ENCODE peak calls at places on chromosomes 13 and 19, in nine cellular contexts. One of them, this sample, is unnamed.

GRCh38 chr19:18704054-18704453 is 20.6 kb downstream of the CRTC1 start:
- DNase-seq in PC-3: no peak
- DNase-seq in heart right ventricle: no peak
- DNase-seq in A549: no peak
- DNase-seq in H9: no peak
- DNase-seq in Panc1: no peak
- DNase-seq in breast epithelium: no peak
- DNase-seq in OCI-LY7: no peak
- DNase-seq in brain microvascular endothelial cell: no peak
- DNase-seq in this sample: no peak

GRCh38 chr19:6769006-6769637 is 1.9 kb upstream of the SH2D3A start:
- DNase-seq in PC-3: peak
- DNase-seq in heart right ventricle: no peak
- DNase-seq in A549: no peak
- DNase-seq in H9: peak
- DNase-seq in Panc1: no peak
- DNase-seq in breast epithelium: no peak
- DNase-seq in OCI-LY7: peak
- DNase-seq in brain microvascular endothelial cell: no peak
- DNase-seq in this sample: no peak

GRCh38 chr13:28138012-28138755 is at the start of gene PAN3:
- DNase-seq in PC-3: peak
- DNase-seq in heart right ventricle: peak
- DNase-seq in A549: peak
- DNase-seq in H9: peak
- DNase-seq in Panc1: peak
- DNase-seq in breast epithelium: peak
- DNase-seq in OCI-LY7: peak
- DNase-seq in brain microvascular endothelial cell: peak
- DNase-seq in this sample: peak

GRCh38 chr13:112722433-112723250 is 32.8 kb downstream of the ATP11A start:
- DNase-seq in PC-3: peak
- DNase-seq in heart right ventricle: no peak
- DNase-seq in A549: peak
- DNase-seq in H9: no peak
- DNase-seq in Panc1: peak
- DNase-seq in breast epithelium: no peak
- DNase-seq in OCI-LY7: no peak
- DNase-seq in brain microvascular endothelial cell: peak
- DNase-seq in this sample: peak

GRCh38 chr19:56314018-56314583 is 538 bp downstream of the ZSCAN5A start:
- DNase-seq in PC-3: peak
- DNase-seq in heart right ventricle: no peak
- DNase-seq in A549: peak
- DNase-seq in H9: no peak
- DNase-seq in Panc1: no peak
- DNase-seq in breast epithelium: no peak
- DNase-seq in OCI-LY7: no peak
- DNase-seq in brain microvascular endothelial cell: peak
- DNase-seq in this sample: no peak

GRCh38 chr19:55440411-55441105 is 2.5 kb downstream of the SHISA7 start:
- DNase-seq in PC-3: no peak
- DNase-seq in heart right ventricle: no peak
- DNase-seq in A549: no peak
- DNase-seq in H9: peak
- DNase-seq in Panc1: no peak
- DNase-seq in breast epithelium: no peak
- DNase-seq in OCI-LY7: no peak
- DNase-seq in brain microvascular endothelial cell: no peak
- DNase-seq in this sample: no peak

GRCh38 chr13:50543767-50544166 is 299.7 kb downstream of the DLEU7 start:
- DNase-seq in PC-3: peak
- DNase-seq in heart right ventricle: no peak
- DNase-seq in A549: no peak
- DNase-seq in H9: no peak
- DNase-seq in Panc1: no peak
- DNase-seq in breast epithelium: no peak
- DNase-seq in OCI-LY7: no peak
- DNase-seq in brain microvascular endothelial cell: peak
- DNase-seq in this sample: peak

GRCh38 chr19:14413765-14414171 is 5.4 kb downstream of the DDX39A start:
- DNase-seq in PC-3: no peak
- DNase-seq in heart right ventricle: no peak
- DNase-seq in A549: no peak
- DNase-seq in H9: no peak
- DNase-seq in Panc1: no peak
- DNase-seq in breast epithelium: no peak
- DNase-seq in OCI-LY7: no peak
- DNase-seq in brain microvascular endothelial cell: no peak
- DNase-seq in this sample: no peak

GRCh38 chr19:37304190-37304883 is 66.6 kb upstream of the ZNF527 start:
- DNase-seq in PC-3: no peak
- DNase-seq in heart right ventricle: peak
- DNase-seq in A549: no peak
- DNase-seq in H9: peak
- DNase-seq in Panc1: no peak
- DNase-seq in breast epithelium: no peak
- DNase-seq in OCI-LY7: no peak
- DNase-seq in brain microvascular endothelial cell: no peak
- DNase-seq in this sample: no peak

GRCh38 chr13:73702419-73703071 is 431.7 kb downstream of the KLF12 start:
- DNase-seq in PC-3: peak
- DNase-seq in heart right ventricle: no peak
- DNase-seq in A549: no peak
- DNase-seq in H9: no peak
- DNase-seq in Panc1: no peak
- DNase-seq in breast epithelium: no peak
- DNase-seq in OCI-LY7: peak
- DNase-seq in brain microvascular endothelial cell: no peak
- DNase-seq in this sample: no peak

GRCh38 chr19:10553943-10554381 is 10.3 kb downstream of the ATG4D start:
- DNase-seq in PC-3: no peak
- DNase-seq in heart right ventricle: no peak
- DNase-seq in A549: no peak
- DNase-seq in H9: no peak
- DNase-seq in Panc1: no peak
- DNase-seq in breast epithelium: no peak
- DNase-seq in OCI-LY7: peak
- DNase-seq in brain microvascular endothelial cell: no peak
- DNase-seq in this sample: no peak

GRCh38 chr13:28631792-28632191 is 27.1 kb upstream of the POMP start:
- DNase-seq in PC-3: no peak
- DNase-seq in heart right ventricle: no peak
- DNase-seq in A549: no peak
- DNase-seq in H9: no peak
- DNase-seq in Panc1: no peak
- DNase-seq in breast epithelium: no peak
- DNase-seq in OCI-LY7: no peak
- DNase-seq in brain microvascular endothelial cell: no peak
- DNase-seq in this sample: no peak

GRCh38 chr19:1133471-1133929 is 29.7 kb downstream of the GPX4 start:
- DNase-seq in PC-3: no peak
- DNase-seq in heart right ventricle: no peak
- DNase-seq in A549: peak
- DNase-seq in H9: peak
- DNase-seq in Panc1: no peak
- DNase-seq in breast epithelium: no peak
- DNase-seq in OCI-LY7: peak
- DNase-seq in brain microvascular endothelial cell: no peak
- DNase-seq in this sample: no peak

GRCh38 chr13:110044521-110045200 is 258.3 kb upstream of the IRS2 start:
- DNase-seq in PC-3: no peak
- DNase-seq in heart right ventricle: no peak
- DNase-seq in A549: no peak
- DNase-seq in H9: no peak
- DNase-seq in Panc1: no peak
- DNase-seq in breast epithelium: no peak
- DNase-seq in OCI-LY7: no peak
- DNase-seq in brain microvascular endothelial cell: no peak
- DNase-seq in this sample: no peak

GRCh38 chr13:62626771-62627170 is 1211.1 kb upstream of the PCDH20 start:
- DNase-seq in PC-3: peak
- DNase-seq in heart right ventricle: no peak
- DNase-seq in A549: no peak
- DNase-seq in H9: peak
- DNase-seq in Panc1: peak
- DNase-seq in breast epithelium: no peak
- DNase-seq in OCI-LY7: peak
- DNase-seq in brain microvascular endothelial cell: no peak
- DNase-seq in this sample: no peak

GRCh38 chr13:60267498-60268202 is 103.9 kb upstream of the DIAPH3 start:
- DNase-seq in PC-3: no peak
- DNase-seq in heart right ventricle: no peak
- DNase-seq in A549: no peak
- DNase-seq in H9: peak
- DNase-seq in Panc1: no peak
- DNase-seq in breast epithelium: no peak
- DNase-seq in OCI-LY7: peak
- DNase-seq in brain microvascular endothelial cell: no peak
- DNase-seq in this sample: no peak

GRCh38 chr13:27797228-27797624 is 4.9 kb downstream of the GSX1 start:
- DNase-seq in PC-3: peak
- DNase-seq in heart right ventricle: no peak
- DNase-seq in A549: peak
- DNase-seq in H9: peak
- DNase-seq in Panc1: no peak
- DNase-seq in breast epithelium: no peak
- DNase-seq in OCI-LY7: no peak
- DNase-seq in brain microvascular endothelial cell: peak
- DNase-seq in this sample: no peak

GRCh38 chr19:13212759-13213330 is 62.6 kb downstream of the IER2 start:
- DNase-seq in PC-3: peak
- DNase-seq in heart right ventricle: peak
- DNase-seq in A549: peak
- DNase-seq in H9: peak
- DNase-seq in Panc1: peak
- DNase-seq in breast epithelium: peak
- DNase-seq in OCI-LY7: peak
- DNase-seq in brain microvascular endothelial cell: peak
- DNase-seq in this sample: no peak
- TF ChIP-seq CTCF in PC-3: peak
- TF ChIP-seq CTCF in heart right ventricle: peak
- TF ChIP-seq CTCF in A549: peak
- TF ChIP-seq CTCF in H9: peak
- TF ChIP-seq CTCF in Panc1: peak
- TF ChIP-seq CTCF in breast epithelium: no peak
- TF ChIP-seq CTCF in OCI-LY7: peak
- TF ChIP-seq CTCF in brain microvascular endothelial cell: peak
- TF ChIP-seq CTCF in this sample: peak

DNA sequence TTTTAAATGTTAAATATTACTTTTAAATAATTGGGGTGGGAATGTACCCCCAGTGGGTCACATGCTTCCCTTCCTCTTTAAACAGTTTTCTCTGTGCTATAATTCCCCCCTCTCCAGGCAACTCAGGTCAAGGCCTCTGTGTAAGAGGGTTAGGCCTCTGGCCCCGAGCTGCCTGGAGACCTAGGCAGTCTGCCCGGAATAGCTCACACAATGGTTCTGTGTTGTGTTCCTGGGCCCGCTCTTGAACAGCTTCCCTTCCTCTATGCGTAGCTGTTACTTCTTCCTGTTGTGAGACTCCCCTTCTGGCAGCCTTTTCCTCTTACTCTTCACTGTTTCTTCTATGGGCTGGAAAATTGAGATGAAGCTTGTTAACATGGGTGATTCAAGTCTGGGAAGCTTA is 14.8 kb upstream of the ZNF492 start:
- DNase-seq in PC-3: no peak
- DNase-seq in heart right ventricle: no peak
- DNase-seq in A549: no peak
- DNase-seq in H9: no peak
- DNase-seq in Panc1: no peak
- DNase-seq in breast epithelium: no peak
- DNase-seq in OCI-LY7: no peak
- DNase-seq in brain microvascular endothelial cell: no peak
- DNase-seq in this sample: no peak
- H3K27ac ChIP-seq in PC-3: no peak
- H3K27ac ChIP-seq in heart right ventricle: no peak
- H3K27ac ChIP-seq in A549: no peak
- H3K27ac ChIP-seq in H9: no peak
- H3K27ac ChIP-seq in Panc1: no peak
- H3K27ac ChIP-seq in breast epithelium: peak
- H3K27ac ChIP-seq in OCI-LY7: no peak
- H3K27ac ChIP-seq in brain microvascular endothelial cell: no peak
- H3K27ac ChIP-seq in this sample: no peak

GRCh38 chr19:33177417-33177976 is 16.6 kb upstream of the LRP3 start:
- DNase-seq in PC-3: peak
- DNase-seq in heart right ventricle: no peak
- DNase-seq in A549: peak
- DNase-seq in H9: no peak
- DNase-seq in Panc1: no peak
- DNase-seq in breast epithelium: peak
- DNase-seq in OCI-LY7: no peak
- DNase-seq in brain microvascular endothelial cell: peak
- DNase-seq in this sample: no peak
- TF ChIP-seq CTCF in PC-3: peak
- TF ChIP-seq CTCF in heart right ventricle: no peak
- TF ChIP-seq CTCF in A549: peak
- TF ChIP-seq CTCF in H9: peak
- TF ChIP-seq CTCF in Panc1: peak
- TF ChIP-seq CTCF in breast epithelium: no peak
- TF ChIP-seq CTCF in OCI-LY7: peak
- TF ChIP-seq CTCF in brain microvascular endothelial cell: peak
- TF ChIP-seq CTCF in this sample: peak

GRCh38 chr19:48061401-48062344 is 17.8 kb upstream of the CABP5 start:
- DNase-seq in PC-3: no peak
- DNase-seq in heart right ventricle: no peak
- DNase-seq in A549: no peak
- DNase-seq in H9: peak
- DNase-seq in Panc1: no peak
- DNase-seq in breast epithelium: peak
- DNase-seq in OCI-LY7: no peak
- DNase-seq in brain microvascular endothelial cell: no peak
- DNase-seq in this sample: no peak

GRCh38 chr19:48064509-48064908 is 20.6 kb upstream of the CABP5 start:
- DNase-seq in PC-3: no peak
- DNase-seq in heart right ventricle: no peak
- DNase-seq in A549: no peak
- DNase-seq in H9: peak
- DNase-seq in Panc1: no peak
- DNase-seq in breast epithelium: no peak
- DNase-seq in OCI-LY7: no peak
- DNase-seq in brain microvascular endothelial cell: peak
- DNase-seq in this sample: no peak

GRCh38 chr19:48059331-48059730 is 15.5 kb upstream of the CABP5 start:
- DNase-seq in PC-3: no peak
- DNase-seq in heart right ventricle: no peak
- DNase-seq in A549: no peak
- DNase-seq in H9: no peak
- DNase-seq in Panc1: no peak
- DNase-seq in breast epithelium: no peak
- DNase-seq in OCI-LY7: no peak
- DNase-seq in brain microvascular endothelial cell: no peak
- DNase-seq in this sample: no peak

DNA sequence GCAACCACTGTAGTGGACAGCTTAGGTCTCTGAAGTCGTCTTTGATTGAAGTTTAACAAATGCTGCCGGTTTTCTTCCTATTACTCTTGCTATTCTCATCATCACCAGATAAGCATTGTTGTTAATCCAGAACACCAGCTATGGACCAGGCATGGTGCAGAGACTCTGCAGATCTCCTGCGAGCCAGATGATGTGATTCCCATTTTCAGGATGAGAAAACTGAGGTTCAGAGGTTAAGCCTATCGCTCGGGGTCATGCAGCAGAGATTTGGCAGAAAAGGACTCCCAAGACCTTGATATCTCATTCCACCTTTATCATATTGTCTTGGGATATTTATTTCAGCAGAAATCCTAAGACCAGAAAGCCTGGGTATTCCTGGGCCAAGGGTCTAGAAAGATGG is 16.5 kb upstream of the CABP5 start:
- DNase-seq in PC-3: no peak
- DNase-seq in heart right ventricle: no peak
- DNase-seq in A549: no peak
- DNase-seq in H9: no peak
- DNase-seq in Panc1: no peak
- DNase-seq in breast epithelium: no peak
- DNase-seq in OCI-LY7: no peak
- DNase-seq in brain microvascular endothelial cell: no peak
- DNase-seq in this sample: no peak
- H3K27ac ChIP-seq in PC-3: no peak
- H3K27ac ChIP-seq in heart right ventricle: no peak
- H3K27ac ChIP-seq in A549: no peak
- H3K27ac ChIP-seq in H9: no peak
- H3K27ac ChIP-seq in Panc1: no peak
- H3K27ac ChIP-seq in breast epithelium: no peak
- H3K27ac ChIP-seq in OCI-LY7: no peak
- H3K27ac ChIP-seq in brain microvascular endothelial cell: no peak
- H3K27ac ChIP-seq in this sample: no peak

This sample was measured in AG04450.